ENCODE peak calls at places on chromosomes 3 and 15, in ten cellular contexts. D is nephron progenitor cell, V is OCI-M1, J is mesothelial cell of epicardium, Q is H9, H is heart left ventricle, U is LoVo, Z is NCI-H748 treated with DMSO at 0.1 percent for 48 hours, C is activated gamma-delta T cell treated with Interleukin-2 at 50 U/mL for 16 hours, Y is endothelial cell of umbilical vein. O is an unnamed sample.

GRCh38 chr15:88681610-88682221 is 42.9 kb downstream of the ISG20 start:
- DNase-seq in D (no peak), V (no peak), J (no peak), Q (no peak), H (no peak), U (no peak), Z (no peak), C (no peak), Y (no peak), O (no peak)

GRCh38 chr3:128523591-128523990 is 30.6 kb upstream of the GATA2 start:
- DNase-seq in D (no peak), V (no peak), J (no peak), Q (no peak), H (no peak), U (no peak), Z (no peak), C (no peak), Y (no peak), O (no peak)

GRCh38 chr3:61793056-61793455 is 231.7 kb downstream of the PTPRG start:
- DNase-seq in D (no peak), V (no peak), J (no peak), Q (no peak), H (no peak), U (no peak), Z (no peak), C (no peak), Y (no peak), O (no peak)

GRCh38 chr3:170740726-170741591 is 129.0 kb downstream of the RPL22L1 start:
- DNase-seq in D (no peak), V (no peak), J (no peak), Q (no peak), H (no peak), U (peak), Z (peak), C (no peak), Y (no peak), O (no peak)

GRCh38 chr3:156677536-156677935 is 3.1 kb downstream of the TIPARP start:
- DNase-seq in D (no peak), V (no peak), J (no peak), Q (no peak), H (no peak), U (no peak), Z (no peak), C (no peak), Y (no peak), O (no peak)

GRCh38 chr3:172194702-172195392 is 155.5 kb downstream of the FNDC3B start:
- DNase-seq in D (no peak), V (peak), J (no peak), Q (no peak), H (no peak), U (no peak), Z (peak), C (no peak), Y (peak), O (peak)

GRCh38 chr15:38535451-38536200 is 29.0 kb downstream of the RASGRP1 start:
- DNase-seq in D (no peak), V (no peak), J (no peak), Q (no peak), H (no peak), U (no peak), Z (no peak), C (no peak), Y (no peak), O (no peak)

GRCh38 chr3:14210281-14210670 is 31.7 kb downstream of the LSM3 start:
- DNase-seq in D (no peak), V (no peak), J (no peak), Q (no peak), H (no peak), U (no peak), Z (no peak), C (no peak), Y (no peak), O (no peak)

GRCh38 chr15:85785887-85786777 is 8.6 kb downstream of the KLHL25 start:
- DNase-seq in D (no peak), V (no peak), J (no peak), Q (no peak), H (no peak), U (peak), Z (no peak), C (no peak), Y (peak), O (peak)

GRCh38 chr3:128931046-128931445 is 51.6 kb downstream of the ACAD9 start:
- DNase-seq in D (no peak), V (no peak), J (no peak), Q (peak), H (no peak), U (no peak), Z (no peak), C (no peak), Y (no peak), O (no peak)

GRCh38 chr15:48472756-48473155 is 141.5 kb downstream of the DUT start:
- DNase-seq in D (no peak), V (no peak), J (no peak), Q (no peak), H (no peak), U (no peak), Z (no peak), C (no peak), Y (peak), O (no peak)

GRCh38 chr15:98981851-98982722 is 25.5 kb downstream of the PGPEP1L start:
- DNase-seq in D (no peak), V (no peak), J (no peak), Q (no peak), H (no peak), U (no peak), Z (no peak), C (no peak), Y (no peak), O (no peak)

GRCh38 chr15:75904241-75904631 is 558 bp downstream of the FBXO22 start:
- DNase-seq in D (peak), V (peak), J (peak), Q (peak), H (no peak), U (peak), Z (peak), C (peak), Y (peak), O (peak)

GRCh38 chr3:177041730-177042551 is 155.3 kb downstream of the TBL1XR1 start:
- DNase-seq in D (no peak), V (no peak), J (no peak), Q (no peak), H (no peak), U (no peak), Z (no peak), C (no peak), Y (no peak), O (no peak)

GRCh38 chr15:86362556-86362955 is 282.9 kb downstream of the AGBL1 start:
- DNase-seq in D (no peak), V (no peak), J (no peak), Q (peak), H (no peak), U (no peak), Z (no peak), C (no peak), Y (no peak), O (no peak)

GRCh38 chr3:10515884-10516495 is 10.6 kb upstream of the ATP2B2 start:
- DNase-seq in D (no peak), V (peak), J (no peak), Q (peak), H (no peak), U (no peak), Z (no peak), C (no peak), Y (no peak), O (no peak)

GRCh38 chr15:60651155-60651554 is 172.2 kb upstream of the ICE2 start:
- DNase-seq in D (no peak), V (no peak), J (no peak), Q (no peak), H (no peak), U (no peak), Z (no peak), C (no peak), Y (no peak), O (peak)

GRCh38 chr3:113054552-113054951 is 63.8 kb downstream of the GTPBP8 start:
- DNase-seq in D (no peak), V (no peak), J (no peak), Q (no peak), H (no peak), U (no peak), Z (no peak), C (no peak), Y (no peak), O (no peak)

GRCh38 chr3:122660575-122660974 is 20.1 kb upstream of the PARP14 start:
- DNase-seq in D (no peak), V (peak), J (no peak), Q (peak), H (no peak), U (no peak), Z (no peak), C (no peak), Y (no peak), O (no peak)

GRCh38 chr15:88647362-88648105 is 8.7 kb downstream of the ISG20 start:
- DNase-seq in D (no peak), V (no peak), J (no peak), Q (peak), H (no peak), U (no peak), Z (no peak), C (peak), Y (no peak), O (no peak)

GRCh38 chr3:25448750-25449684 is 21.0 kb downstream of the RARB start:
- DNase-seq in D (no peak), V (peak), J (peak), Q (peak), H (peak), U (peak), Z (no peak), C (no peak), Y (peak), O (no peak)

GRCh38 chr3:14879161-14879888 is 60.6 kb downstream of the FGD5 start:
- DNase-seq in D (no peak), V (no peak), J (no peak), Q (peak), H (no peak), U (peak), Z (no peak), C (peak), Y (no peak), O (no peak)

GRCh38 chr3:146638718-146639117 is 33.6 kb upstream of the PLSCR5 start:
- DNase-seq in D (no peak), V (peak), J (no peak), Q (no peak), H (no peak), U (no peak), Z (no peak), C (no peak), Y (peak), O (no peak)

GRCh38 chr15:69718916-69719315 is 266.3 kb downstream of the RPLP1 start:
- DNase-seq in D (no peak), V (no peak), J (no peak), Q (no peak), H (no peak), U (no peak), Z (no peak), C (peak), Y (no peak), O (no peak)

GRCh38 chr3:106092792-106093191 is 224.0 kb upstream of the CBLB start:
- DNase-seq in D (no peak), V (no peak), J (no peak), Q (no peak), H (no peak), U (no peak), Z (no peak), C (no peak), Y (no peak), O (no peak)

GRCh38 chr3:177563381-177563780 is 366.1 kb upstream of the TBL1XR1 start:
- DNase-seq in D (no peak), V (no peak), J (no peak), Q (no peak), H (no peak), U (no peak), Z (no peak), C (no peak), Y (no peak), O (no peak)

GRCh38 chr15:69304176-69304533 is 5.4 kb downstream of the PAQR5 start:
- DNase-seq in D (no peak), V (no peak), J (no peak), Q (no peak), H (no peak), U (no peak), Z (no peak), C (no peak), Y (no peak), O (no peak)

GRCh38 chr3:110456001-110456400 is 615.6 kb upstream of the NECTIN3 start:
- DNase-seq in D (no peak), V (no peak), J (no peak), Q (no peak), H (no peak), U (no peak), Z (no peak), C (no peak), Y (no peak), O (no peak)

GRCh38 chr3:148955544-148956346 is 35.6 kb upstream of the GYG1 start:
- DNase-seq in D (peak), V (peak), J (no peak), Q (no peak), H (no peak), U (peak), Z (peak), C (no peak), Y (peak), O (no peak)